ENCODE peak calls at places on chromosomes 2 and 18, in nine cellular contexts. A, E, D, O, R, S, V, Z and Q are unnamed samples.
A peak's percentile ranks its signal among the peaks of the same experiment; 100 is the strongest.

GRCh38 chr2:215773728-215774127 is 239.6 kb downstream of the MREG start:
- DNase-seq in A (no peak), E (peak; percentile 99), D (peak; percentile 95), O (no peak), R (no peak), S (no peak), V (peak; percentile 93), Z (no peak), Q (no peak)

GRCh38 chr2:182941121-182941713 is 74.8 kb upstream of the FRZB start:
- DNase-seq in A (no peak), E (peak; percentile 17), D (no peak), O (no peak), R (no peak), S (no peak), V (no peak), Z (no peak), Q (no peak)

GRCh38 chr2:190547914-190548313 is 13.4 kb upstream of the NEMP2 start:
- DNase-seq in A (no peak), E (no peak), D (no peak), O (peak; percentile 47), R (no peak), S (no peak), V (peak; percentile 33), Z (no peak), Q (peak; percentile 47)

GRCh38 chr2:219392754-219393153 is 5.0 kb upstream of the DNPEP start:
- DNase-seq in A (no peak), E (no peak), D (no peak), O (no peak), R (no peak), S (no peak), V (no peak), Z (no peak), Q (no peak)

GRCh38 chr2:100730290-100730868 is 89.6 kb upstream of the NPAS2 start:
- DNase-seq in A (no peak), E (peak; percentile 83), D (no peak), O (peak; percentile 7), R (peak; percentile 62), S (no peak), V (peak; percentile 79), Z (peak; percentile 89), Q (peak; percentile 3)

GRCh38 chr2:159130302-159130701 is 156.2 kb downstream of the WDSUB1 start:
- DNase-seq in A (no peak), E (no peak), D (no peak), O (no peak), R (no peak), S (no peak), V (no peak), Z (no peak), Q (no peak)

GRCh38 chr2:113376935-113377445 is 60.5 kb upstream of the ZNG1B start:
- DNase-seq in A (peak; percentile 87), E (no peak), D (no peak), O (no peak), R (no peak), S (no peak), V (no peak), Z (no peak), Q (no peak)

GRCh38 chr2:9975328-9975727 is 23.8 kb downstream of the GRHL1 start:
- DNase-seq in A (no peak), E (no peak), D (no peak), O (no peak), R (no peak), S (no peak), V (no peak), Z (no peak), Q (no peak)

GRCh38 chr18:69982417-69982816 is 34.7 kb upstream of the CD226 start:
- DNase-seq in A (no peak), E (no peak), D (no peak), O (no peak), R (peak; percentile 17), S (no peak), V (no peak), Z (no peak), Q (no peak)

GRCh38 chr2:216426938-216427337 is 14.7 kb downstream of the SMARCAL1 start:
- DNase-seq in A (peak; percentile 12), E (peak; percentile 41), D (no peak), O (no peak), R (no peak), S (no peak), V (peak; percentile 75), Z (no peak), Q (no peak)

GRCh38 chr18:13262839-13263691 is 44.5 kb downstream of the LDLRAD4 start:
- DNase-seq in A (no peak), E (no peak), D (no peak), O (no peak), R (no peak), S (no peak), V (no peak), Z (no peak), Q (no peak)

GRCh38 chr2:43001055-43001378 is 208.6 kb upstream of the HAAO start:
- DNase-seq in A (no peak), E (no peak), D (no peak), O (no peak), R (no peak), S (no peak), V (no peak), Z (peak; percentile 8), Q (no peak)

GRCh38 chr2:37873229-37873628 is 51.9 kb upstream of the RMDN2 start:
- DNase-seq in A (no peak), E (no peak), D (no peak), O (no peak), R (no peak), S (no peak), V (no peak), Z (peak; percentile 65), Q (no peak)

GRCh38 chr2:99925960-99926359 is 216.4 kb downstream of the AFF3 start:
- DNase-seq in A (no peak), E (no peak), D (no peak), O (no peak), R (no peak), S (no peak), V (no peak), Z (no peak), Q (no peak)

GRCh38 chr18:76657911-76658475 is 163.0 kb upstream of the ZNF516 start:
- DNase-seq in A (no peak), E (no peak), D (no peak), O (no peak), R (no peak), S (no peak), V (no peak), Z (no peak), Q (no peak)

GRCh38 chr18:74895686-74896085 is 298.0 kb downstream of the ZNF407 start:
- DNase-seq in A (peak; percentile 80), E (peak; percentile 48), D (no peak), O (no peak), R (no peak), S (no peak), V (peak; percentile 81), Z (no peak), Q (no peak)

GRCh38 chr2:176534798-176535479 is 265.7 kb downstream of the MTX2 start:
- DNase-seq in A (no peak), E (peak; percentile 87), D (peak; percentile 79), O (no peak), R (peak; percentile 6), S (no peak), V (peak; percentile 86), Z (no peak), Q (no peak)

GRCh38 chr2:48496867-48497266 is 33.1 kb upstream of the STON1 start:
- DNase-seq in A (no peak), E (peak; percentile 60), D (peak; percentile 56), O (no peak), R (no peak), S (no peak), V (no peak), Z (no peak), Q (no peak)

GRCh38 chr18:35028556-35028955 is 12.7 kb upstream of the MAPRE2 start:
- DNase-seq in A (no peak), E (peak; percentile 74), D (no peak), O (no peak), R (no peak), S (no peak), V (no peak), Z (no peak), Q (no peak)

GRCh38 chr2:134408386-134408785 is 154.5 kb downstream of the MGAT5 start:
- DNase-seq in A (no peak), E (peak; percentile 79), D (no peak), O (no peak), R (no peak), S (no peak), V (no peak), Z (no peak), Q (no peak)

GRCh38 chr2:172096661-172097547 is 5.8 kb downstream of the DLX2 start:
- DNase-seq in A (no peak), E (peak; percentile 57), D (peak; percentile 86), O (peak; percentile 72), R (peak; percentile 35), S (no peak), V (peak; percentile 90), Z (peak; percentile 78), Q (peak; percentile 47)

GRCh38 chr2:214203744-214204289 is 207.0 kb upstream of the VWC2L start:
- DNase-seq in A (no peak), E (peak; percentile 70), D (peak; percentile 2), O (no peak), R (no peak), S (no peak), V (peak; percentile 7), Z (peak; percentile 47), Q (no peak)

GRCh38 chr2:123715467-123715982 is 309.6 kb upstream of the CNTNAP5 start:
- DNase-seq in A (no peak), E (no peak), D (no peak), O (no peak), R (no peak), S (no peak), V (no peak), Z (no peak), Q (no peak)

GRCh38 chr2:23009545-23010149 is 375.3 kb upstream of the KLHL29 start:
- DNase-seq in A (peak; percentile 73), E (peak; percentile 58), D (no peak), O (peak; percentile 93), R (no peak), S (no peak), V (peak; percentile 82), Z (no peak), Q (peak; percentile 94)